ENCODE peak calls at places on chromosomes 7 and 10, in four cellular contexts. E is heart right ventricle, W is left lung, G is kidney. A is an unnamed sample. For H3K9me3, the result is how much of the 10 kb centered on the place peaks cover.

GRCh38 chr7:74043523-74043951 is 15.6 kb downstream of the ELN start:
- DNase-seq in E (no peak), W (no peak), G (no peak), A (no peak)

GRCh38 chr10:27242951-27243551 is 2.5 kb upstream of the ACBD5 start:
- DNase-seq in E (peak), W (peak), G (no peak), A (no peak)

GRCh38 chr7:83161851-83162401 is 758 bp downstream of the PCLO start:
- DNase-seq in E (no peak), W (no peak), G (no peak), A (no peak)

GRCh38 chr10:53325073-53325472 is 552.5 kb upstream of the MBL2 start:
- DNase-seq in E (no peak), W (no peak), G (no peak), A (no peak)

GRCh38 chr7:129434846-129435318 is 650 bp downstream of the STRIP2 start:
- DNase-seq in E (no peak), W (no peak), G (peak), A (no peak)

GRCh38 chr7:130490287-130490686 is 1.6 kb upstream of the MEST start:
- DNase-seq in E (no peak), W (no peak), G (no peak), A (no peak)

GRCh38 chr7:2012044-2012900 is 220.5 kb downstream of the MAD1L1 start:
- DNase-seq in E (no peak), W (peak), G (peak), A (peak)

GRCh38 chr10:59687657-59688056 is 22.0 kb downstream of the SLC16A9 start:
- DNase-seq in E (no peak), W (no peak), G (no peak), A (no peak)

DNA sequence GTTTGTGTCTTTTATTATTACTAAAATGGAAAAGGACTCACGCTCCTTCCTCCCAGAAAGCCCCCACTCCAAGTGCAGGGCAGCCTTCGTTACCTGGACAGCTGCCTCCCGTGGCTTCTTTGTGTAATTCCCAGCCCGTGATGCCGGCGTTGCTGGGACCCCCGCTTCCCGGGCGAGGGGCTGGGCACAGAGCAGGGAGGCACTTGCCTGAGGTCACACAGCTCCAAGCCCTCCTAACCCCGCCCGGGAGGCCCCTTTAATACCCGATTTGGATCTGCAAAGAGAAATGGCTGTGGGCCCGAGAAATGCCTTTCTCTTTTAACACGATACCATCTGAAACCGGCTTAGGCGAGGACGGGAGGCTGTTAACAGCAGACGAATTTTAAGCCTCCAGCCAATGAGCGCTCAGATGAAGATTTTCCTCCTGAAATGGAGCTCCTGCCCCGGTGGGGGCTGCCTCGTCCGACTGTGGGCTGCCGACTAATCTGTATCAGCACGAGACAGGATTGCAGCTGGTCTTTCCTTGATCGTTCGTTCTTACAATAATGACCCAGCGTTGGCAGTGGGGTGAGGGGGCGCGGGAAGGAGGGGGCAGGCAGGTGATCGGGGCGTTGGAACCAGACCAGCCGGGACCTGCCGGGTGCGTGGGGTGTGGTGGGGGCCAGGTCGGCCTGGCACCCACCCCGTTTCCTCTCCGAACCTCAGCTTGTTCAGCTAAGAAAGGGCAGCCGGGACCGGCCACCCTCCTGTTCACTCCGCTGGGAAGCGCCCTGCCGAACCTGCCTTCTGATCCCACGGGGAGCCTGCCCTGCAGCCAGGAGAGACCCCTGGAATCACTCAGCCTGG is 36.3 kb upstream of the FOXL3 start:
- DNase-seq in E (no peak), W (no peak), G (peak), A (no peak)
- H3K9me3 ChIP-seq in E (under half), W (under half), G (under half), A (under half)

DNA sequence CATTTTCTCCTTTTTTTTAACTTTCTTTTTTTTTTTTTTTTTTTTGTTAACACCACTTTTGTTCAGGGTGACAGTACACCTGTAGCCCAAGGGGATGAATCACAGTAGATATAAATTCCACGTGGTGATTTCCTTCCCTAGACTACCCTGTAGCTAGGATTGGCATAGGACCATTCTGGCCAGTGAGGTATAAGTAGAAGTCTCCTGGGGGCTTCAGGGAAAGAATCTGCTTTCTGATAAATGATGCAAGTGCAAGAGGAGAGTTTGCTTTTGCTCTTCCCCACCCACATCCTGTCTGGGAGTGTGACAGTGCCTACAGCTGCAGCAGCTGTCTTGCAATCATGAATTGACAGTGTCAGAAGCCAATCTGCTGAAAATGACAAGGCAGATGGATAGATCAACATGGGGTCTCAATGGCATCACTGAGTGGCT is 63.2 kb upstream of the TOMM7 start:
- DNase-seq in E (no peak), W (no peak), G (no peak), A (no peak)
- H3K4me3 ChIP-seq in E (no peak), W (no peak), G (no peak), A (no peak)

GRCh38 chr7:52659178-52659577 is 376.3 kb upstream of the POM121L12 start:
- DNase-seq in E (no peak), W (no peak), G (no peak), A (no peak)

GRCh38 chr7:52656098-52656497 is 379.3 kb upstream of the POM121L12 start:
- DNase-seq in E (no peak), W (no peak), G (no peak), A (no peak)
- H3K9me3 ChIP-seq in E (under half), W (under half), G (under half), A (under half)

GRCh38 chr10:30705625-30706149 is 76.1 kb upstream of the LYZL2 start:
- DNase-seq in E (no peak), W (no peak), G (no peak), A (no peak)
- H3K4me3 ChIP-seq in E (no peak), W (no peak), G (no peak), A (no peak)

GRCh38 chr7:6691609-6692106 is 15.1 kb downstream of the ZNF12 start:
- DNase-seq in E (no peak), W (no peak), G (no peak), A (no peak)

GRCh38 chr7:6691103-6691502 is 15.6 kb downstream of the ZNF12 start:
- DNase-seq in E (no peak), W (no peak), G (no peak), A (no peak)
- H3K9me3 ChIP-seq in E (half or more), W (under half), G (half or more), A (half or more)

GRCh38 chr7:7996568-7996967 is 28.0 kb downstream of the GLCCI1 start:
- DNase-seq in E (no peak), W (no peak), G (no peak), A (no peak)

GRCh38 chr7:8005279-8005678 is 36.7 kb downstream of the GLCCI1 start:
- DNase-seq in E (no peak), W (no peak), G (no peak), A (no peak)

GRCh38 chr7:8003077-8003476 is 34.5 kb downstream of the GLCCI1 start:
- DNase-seq in E (no peak), W (no peak), G (no peak), A (no peak)

GRCh38 chr7:8000315-8000941 is 31.8 kb downstream of the GLCCI1 start:
- DNase-seq in E (no peak), W (no peak), G (no peak), A (no peak)
- H3K4me3 ChIP-seq in E (no peak), W (no peak), G (no peak), A (no peak)

GRCh38 chr7:56121440-56121839 is 5.2 kb upstream of the NUPR2 start:
- DNase-seq in E (no peak), W (no peak), G (no peak), A (no peak)
- H3K9me3 ChIP-seq in E (under half), W (under half), G (under half), A (under half)

GRCh38 chr7:157228864-157229422 is 90.2 kb downstream of the UBE3C start:
- DNase-seq in E (no peak), W (no peak), G (no peak), A (no peak)
- H3K4me3 ChIP-seq in E (no peak), W (no peak), G (no peak), A (no peak)

A was measured in upper lobe of right lung.